ENCODE peak calls at places on chromosomes 5 and 9, in four cellular contexts. G is SJSA1; L is activated naive CD4-positive, alpha-beta T cell treated with anti-CD3 and anti-CD28 coated beads, Interleukin-2, amount 10 ng/mL, durations not matched to agents 7 days and 5 days; B is neural progenitor cell. O is an unnamed sample.

GRCh38 chr9:94700445-94700844 is 26.1 kb upstream of the AOPEP start:
- DNase-seq in L (no peak), B (no peak), G (no peak), O (no peak)

GRCh38 chr5:172302047-172302710 is 18.6 kb upstream of the UBTD2 start:
- DNase-seq in B (no peak), G (peak; percentile 19), L (no peak), O (no peak)

GRCh38 chr5:52999357-52999949 is 10.3 kb downstream of the ITGA2 start:
- DNase-seq in B (no peak), L (no peak), G (no peak), O (no peak)

GRCh38 chr5:149141957-149142851 is 911 bp downstream of the ABLIM3 start:
- DNase-seq in B (peak; percentile 16), L (no peak), G (no peak), O (no peak)

GRCh38 chr5:168409601-168410458 is 76.4 kb upstream of the RARS1 start:
- DNase-seq in G (no peak), L (peak; percentile 24), B (no peak), O (no peak)

GRCh38 chr9:136550439-136551085 is 4.7 kb upstream of the NOTCH1 start:
- DNase-seq in B (no peak), G (no peak), L (no peak), O (no peak)

GRCh38 chr9:136944094-136944518 is 432 bp downstream of the FBXW5 start:
- DNase-seq in G (no peak), B (no peak), L (no peak), O (no peak)

GRCh38 chr9:77014597-77015263 is 4.7 kb upstream of the FOXB2 start:
- DNase-seq in B (peak; percentile 57), G (no peak), L (no peak), O (no peak)

GRCh38 chr5:124504081-124504916 is 242.1 kb downstream of the ZNF608 start:
- DNase-seq in L (no peak), G (no peak), B (peak; percentile 15), O (no peak)

GRCh38 chr9:91312717-91313325 is 48.9 kb downstream of the AUH start:
- DNase-seq in B (no peak), L (no peak), G (no peak), O (no peak)

GRCh38 chr9:124329393-124329792 is 71.6 kb downstream of the NEK6 start:
- DNase-seq in B (no peak), L (no peak), G (no peak), O (no peak)

GRCh38 chr5:95669540-95669939 is 13.3 kb downstream of the SPATA9 start:
- DNase-seq in G (no peak), B (no peak), L (no peak), O (peak; percentile 86)

GRCh38 chr9:134375430-134376385 is 49.5 kb downstream of the RXRA start:
- DNase-seq in L (no peak), B (peak; percentile 42), G (no peak), O (no peak)

GRCh38 chr9:136592666-136593065 is 46.8 kb upstream of the NOTCH1 start:
- DNase-seq in L (no peak), B (no peak), G (no peak), O (no peak)

GRCh38 chr9:99441829-99442228 is 219.7 kb downstream of the SEC61B start:
- DNase-seq in L (no peak), G (no peak), B (no peak), O (no peak)

GRCh38 chr5:107381189-107381856 is 289.4 kb downstream of the EFNA5 start:
- DNase-seq in B (no peak), G (peak; percentile 92), L (no peak), O (peak; percentile 70)

GRCh38 chr5:96336351-96336985 is 96.6 kb downstream of the PCSK1 start:
- DNase-seq in B (peak; percentile 81), G (peak; percentile 75), L (peak; percentile 70), O (peak; percentile 93)

GRCh38 chr9:36718612-36719011 is 145.9 kb downstream of the MELK start:
- DNase-seq in L (no peak), B (no peak), G (no peak), O (no peak)

GRCh38 chr5:17224858-17225436 is 7.5 kb downstream of the BASP1 start:
- DNase-seq in G (no peak), B (no peak), L (no peak), O (no peak)

GRCh38 chr5:172178301-172179031 is 9.6 kb downstream of the STK10 start:
- DNase-seq in G (no peak), B (peak; percentile 28), L (peak; percentile 39), O (no peak)

GRCh38 chr9:126159661-126160060 is 167.0 kb upstream of the MVB12B start:
- DNase-seq in L (no peak), G (no peak), B (no peak), O (no peak)

GRCh38 chr9:84447305-84447704 is 106.7 kb upstream of the SLC28A3 start:
- DNase-seq in G (no peak), B (no peak), L (no peak), O (no peak)

GRCh38 chr5:159444441-159445082 is 114.3 kb upstream of the IL12B start:
- DNase-seq in G (no peak), L (no peak), B (peak; percentile 57), O (peak; percentile 62)

GRCh38 chr5:1555011-1555807 is 31.4 kb upstream of the LPCAT1 start:
- DNase-seq in G (peak; percentile 72), B (no peak), L (no peak), O (no peak)

GRCh38 chr9:35042081-35042604 is 30.3 kb downstream of the VCP start:
- DNase-seq in G (no peak), L (no peak), B (no peak), O (no peak)

GRCh38 chr5:97554992-97555981 is 372.2 kb upstream of the RIOK2 start:
- DNase-seq in G (no peak), L (no peak), B (no peak), O (peak; percentile 39)

O was measured in fibroblast of the conjunctiva.